ENCODE peak calls at places on chromosomes 4 and X, in nine cellular contexts. E, X, B, F, R, U, C, T and P are unnamed samples. For H3K36me3 and H3K4me1, the result is how much of the 10 kb centered on the place peaks cover.

GRCh38 chr4:98745372-98745771 is 87.0 kb upstream of the TSPAN5 start:
- DNase-seq in E (no peak), X (peak), B (no peak), F (no peak), R (peak), U (no peak), C (peak), T (no peak), P (no peak)

GRCh38 chrX:104270916-104271512 is 16.3 kb upstream of the ESX1 start:
- DNase-seq in E (no peak), X (peak), B (no peak), F (peak), R (peak), U (peak), C (peak), T (peak), P (no peak)

GRCh38 chr4:188023682-188024081 is 28.1 kb downstream of the ZFP42 start:
- DNase-seq in E (no peak), X (no peak), B (no peak), F (no peak), R (peak), U (no peak), C (no peak), T (no peak), P (no peak)

GRCh38 chr4:152278505-152279301 is 257.2 kb downstream of the FBXW7 start:
- DNase-seq in E (peak), X (no peak), B (peak), F (no peak), R (no peak), U (no peak), C (no peak), T (no peak), P (no peak)

GRCh38 chr4:102730968-102731533 is 29.7 kb downstream of the MANBA start:
- DNase-seq in E (no peak), X (no peak), B (no peak), F (no peak), R (no peak), U (no peak), C (no peak), T (no peak), P (no peak)

GRCh38 chr4:76198411-76199237 is 15.0 kb downstream of the SCARB2 start:
- DNase-seq in E (peak), X (peak), B (peak), F (peak), R (peak), U (peak), C (peak), T (peak), P (no peak)

GRCh38 chrX:19795289-19795688 is 92.1 kb downstream of the SH3KBP1 start:
- DNase-seq in E (no peak), X (no peak), B (no peak), F (no peak), R (no peak), U (no peak), C (no peak), T (no peak), P (no peak)

GRCh38 chrX:48919360-48919821 is 567 bp upstream of the PIM2 start:
- DNase-seq in E (peak), X (no peak), B (no peak), F (no peak), R (no peak), U (peak), C (no peak), T (no peak), P (no peak)

GRCh38 chrX:73916931-73917657 is 354.1 kb downstream of the CHIC1 start:
- DNase-seq in E (no peak), X (no peak), B (no peak), F (no peak), R (peak), U (no peak), C (peak), T (no peak), P (no peak)

GRCh38 chr4:69056921-69057562 is 39.2 kb upstream of the UGT2B7 start:
- DNase-seq in E (no peak), X (no peak), B (no peak), F (no peak), R (no peak), U (no peak), C (no peak), T (no peak), P (no peak)

GRCh38 chr4:20217951-20218350 is 33.8 kb upstream of the SLIT2 start:
- DNase-seq in E (no peak), X (no peak), B (no peak), F (no peak), R (no peak), U (no peak), C (no peak), T (no peak), P (no peak)

GRCh38 chr4:48706741-48707140 is 73.3 kb downstream of the FRYL start:
- DNase-seq in E (no peak), X (no peak), B (no peak), F (no peak), R (peak), U (no peak), C (no peak), T (no peak), P (no peak)

GRCh38 chr4:74095886-74096264 is 3.1 kb downstream of the CXCL2 start:
- DNase-seq in E (no peak), X (no peak), B (no peak), F (no peak), R (no peak), U (no peak), C (peak), T (no peak), P (no peak)

GRCh38 chrX:134658002-134658401 is 269 bp downstream of the PLAC1 start:
- DNase-seq in E (no peak), X (no peak), B (no peak), F (no peak), R (no peak), U (no peak), C (no peak), T (no peak), P (no peak)

GRCh38 chr4:44738615-44739014 is 12.3 kb upstream of the GNPDA2 start:
- DNase-seq in E (no peak), X (peak), B (no peak), F (no peak), R (no peak), U (no peak), C (peak), T (no peak), P (no peak)

GRCh38 chr4:153465583-153465921 is 608 bp upstream of the TMEM131L start:
- DNase-seq in E (peak), X (peak), B (peak), F (peak), R (peak), U (peak), C (peak), T (peak), P (peak)

GRCh38 chrX:110440016-110440805 is 81.6 kb downstream of the RTL9 start:
- DNase-seq in E (no peak), X (no peak), B (no peak), F (no peak), R (no peak), U (no peak), C (no peak), T (no peak), P (no peak)

GRCh38 chr4:89579776-89580175 is 257.2 kb downstream of the SNCA start:
- DNase-seq in E (no peak), X (no peak), B (no peak), F (no peak), R (no peak), U (no peak), C (no peak), T (no peak), P (no peak)

GRCh38 chr4:5801696-5802095 is 90.7 kb downstream of the EVC start:
- DNase-seq in E (no peak), X (no peak), B (no peak), F (peak), R (no peak), U (no peak), C (no peak), T (no peak), P (no peak)
- H3K36me3 ChIP-seq in E (under half), X (under half), B (under half), F (half or more), R (under half), U (under half), C (under half), T (under half), P (half or more)

DNA sequence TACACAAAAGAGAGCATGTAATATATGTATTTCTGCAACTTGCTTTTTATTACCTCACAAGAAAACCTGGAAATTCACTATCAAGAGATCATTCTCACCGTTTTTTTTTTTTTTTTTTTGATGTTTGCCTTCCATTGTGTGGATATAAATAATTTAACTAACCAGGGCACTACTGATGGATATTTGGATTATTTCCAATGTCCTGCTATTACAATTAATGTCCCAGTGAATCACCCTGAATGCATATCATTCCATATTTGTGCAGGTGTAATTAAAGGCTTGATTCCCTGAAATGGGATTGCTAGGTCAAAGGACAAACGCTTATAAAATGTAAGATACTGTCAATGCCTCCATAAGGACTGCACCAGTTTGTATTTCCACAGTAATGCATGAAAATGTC is 87.8 kb downstream of the NCAPG start:
- DNase-seq in E (no peak), X (no peak), B (no peak), F (no peak), R (no peak), U (no peak), C (no peak), T (no peak), P (no peak)
- H3K4me1 ChIP-seq in E (under half), X (under half), B (under half), F (under half), R (under half), U (under half), C (under half), T (under half), P (under half)

GRCh38 chrX:56563231-56564116 is at the start of gene UBQLN2:
- DNase-seq in E (peak), X (peak), B (peak), F (peak), R (peak), U (peak), C (peak), T (peak), P (peak)
- TF ChIP-seq CTCF in E (no peak), X (peak), B (no peak), F (no peak), R (peak), U (no peak), C (peak), T (no peak), P (no peak)

DNA sequence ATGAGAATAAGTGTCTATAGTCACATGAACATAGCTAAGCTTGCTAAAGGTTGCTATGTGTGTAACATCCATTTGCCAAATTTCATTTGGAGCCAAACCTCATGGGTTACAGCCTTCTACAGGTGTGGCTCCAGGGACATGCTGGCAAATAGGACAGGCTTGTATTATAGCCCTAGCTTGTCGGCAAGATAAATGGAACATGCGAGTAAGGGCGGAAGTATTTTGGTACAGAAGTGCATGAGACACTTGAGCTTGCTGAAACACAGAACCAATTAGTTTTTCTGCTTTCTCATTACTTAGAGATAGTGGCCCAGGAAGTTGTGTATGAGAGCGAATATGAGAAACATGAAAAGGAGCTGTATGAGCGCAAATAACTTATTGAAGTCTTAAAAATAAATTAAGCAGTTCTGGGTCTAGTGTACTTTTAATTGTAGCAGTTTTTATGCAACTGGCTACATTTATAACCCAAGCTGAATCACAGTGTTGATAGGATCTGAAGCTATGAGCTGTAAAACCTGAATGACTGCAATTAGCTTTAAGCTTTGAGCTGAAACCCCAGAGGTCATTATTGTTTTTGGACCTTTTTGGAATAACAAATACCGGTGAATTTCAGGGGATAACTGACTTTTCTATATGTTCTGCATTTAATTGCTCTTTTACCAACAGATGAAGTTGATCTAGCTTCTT is 64.6 kb downstream of the KDM5C start:
- DNase-seq in E (no peak), X (no peak), B (no peak), F (no peak), R (peak), U (no peak), C (no peak), T (peak), P (no peak)
- H3K36me3 ChIP-seq in E (under half), X (under half), B (under half), F (under half), R (under half), U (under half), C (under half), T (under half), P (under half)

GRCh38 chr4:139164731-139165130 is 12.3 kb downstream of the ELF2 start:
- DNase-seq in E (no peak), X (no peak), B (no peak), F (no peak), R (no peak), U (no peak), C (no peak), T (no peak), P (no peak)

GRCh38 chr4:139170932-139171331 is 6.1 kb downstream of the ELF2 start:
- DNase-seq in E (no peak), X (no peak), B (no peak), F (no peak), R (no peak), U (no peak), C (no peak), T (no peak), P (no peak)

GRCh38 chr4:139163806-139164206 is 13.2 kb downstream of the ELF2 start:
- DNase-seq in E (no peak), X (no peak), B (no peak), F (no peak), R (no peak), U (no peak), C (no peak), T (no peak), P (no peak)

GRCh38 chr4:139171878-139172691 is 4.9 kb downstream of the ELF2 start:
- DNase-seq in E (no peak), X (no peak), B (no peak), F (no peak), R (peak), U (no peak), C (peak), T (no peak), P (no peak)

DNA sequence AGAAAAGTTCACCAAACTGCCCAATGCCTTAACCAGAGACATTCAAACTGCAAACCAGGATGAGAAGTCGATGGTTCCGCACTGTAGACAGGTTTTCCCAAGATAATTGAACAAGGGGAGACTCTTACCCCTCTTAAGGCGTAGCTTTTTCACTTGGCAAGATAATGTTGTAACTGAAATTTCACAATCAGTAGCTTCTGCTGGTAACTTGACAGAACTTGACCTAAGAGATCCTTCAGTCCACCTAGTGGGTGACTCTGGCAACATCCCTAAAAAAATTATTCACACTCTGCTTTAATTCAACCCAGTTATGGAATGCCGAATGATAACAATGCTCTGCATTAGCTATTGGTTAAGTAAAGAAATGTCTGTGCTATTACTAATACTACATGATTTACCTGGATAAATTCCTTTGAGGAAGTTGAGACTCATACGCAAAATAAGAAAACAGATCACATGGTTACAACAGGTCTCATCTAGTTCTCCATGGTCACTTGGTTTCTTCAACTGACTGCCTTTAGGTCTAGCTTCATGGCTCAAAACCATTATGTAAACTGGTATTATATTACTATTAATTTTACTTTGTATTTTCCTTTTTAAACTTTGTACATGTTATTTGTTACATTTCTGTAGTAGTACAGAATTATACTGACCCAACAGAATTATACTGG is 9.1 kb downstream of the ELF2 start:
- DNase-seq in E (no peak), X (peak), B (no peak), F (no peak), R (peak), U (no peak), C (peak), T (no peak), P (no peak)
- H3K4me1 ChIP-seq in E (under half), X (under half), B (under half), F (half or more), R (under half), U (under half), C (under half), T (under half), P (under half)

DNA sequence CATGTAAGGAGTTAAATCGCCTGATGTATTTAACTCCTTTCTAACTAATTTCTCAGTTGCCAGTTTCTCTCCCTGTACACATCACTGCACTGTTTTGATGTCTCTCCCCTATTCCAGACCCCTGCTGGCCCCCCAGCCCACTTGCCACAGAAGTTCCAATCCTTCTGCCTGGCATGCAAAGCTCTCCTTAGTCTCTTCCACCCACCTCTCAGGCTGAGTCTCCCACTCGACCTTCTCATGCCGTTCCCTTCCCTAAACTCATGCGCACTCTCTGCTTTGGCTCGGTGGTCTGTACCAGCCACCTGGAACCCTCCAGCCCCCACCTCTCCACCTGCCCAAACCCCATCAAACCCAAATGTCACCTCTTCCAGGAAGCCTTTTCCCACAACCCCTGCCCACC is 56.9 kb downstream of the APLN start:
- DNase-seq in E (no peak), X (no peak), B (no peak), F (no peak), R (no peak), U (no peak), C (no peak), T (no peak), P (no peak)
- TF ChIP-seq CTCF in E (no peak), X (no peak), B (no peak), F (no peak), R (no peak), U (no peak), C (no peak), T (no peak), P (no peak)

GRCh38 chr4:24559032-24559821 is 25.1 kb downstream of the DHX15 start:
- DNase-seq in E (no peak), X (no peak), B (no peak), F (no peak), R (no peak), U (no peak), C (no peak), T (no peak), P (no peak)
- H3K36me3 ChIP-seq in E (under half), X (half or more), B (under half), F (under half), R (under half), U (under half), C (under half), T (under half), P (under half)

GRCh38 chr4:55184600-55185523 is 59.5 kb upstream of the KDR start:
- DNase-seq in E (no peak), X (peak), B (peak), F (no peak), R (no peak), U (peak), C (peak), T (peak), P (no peak)
- H3K4me1 ChIP-seq in E (under half), X (under half), B (under half), F (under half), R (under half), U (under half), C (under half), T (under half), P (under half)